ENCODE peak calls at places on chromosomes 6 and 20, in nine cellular contexts. O is CD8-positive, alpha-beta memory T cell; Y is BE2C; K is prostate gland; N is small intestine; T is left ventricle myocardium inferior; J is fibroblast of lung; P is pancreas; B is naive thymus-derived CD4-positive, alpha-beta T cell. U is an unnamed sample.

GRCh38 chr6:137261393-137262154 is 42.4 kb upstream of the IFNGR1 start:
- DNase-seq in O (peak; percentile 53), Y (no peak), K (peak; percentile 15), N (no peak), T (no peak), J (peak; percentile 77), P (no peak), B (no peak), U (no peak)

GRCh38 chr6:128597956-128598355 is 77.6 kb upstream of the PTPRK start:
- DNase-seq in O (no peak), Y (no peak), K (peak; percentile 18), N (no peak), T (no peak), J (no peak), P (no peak), B (no peak), U (no peak)

GRCh38 chr6:136701011-136701410 is 91.3 kb downstream of the MAP3K5 start:
- DNase-seq in O (no peak), Y (no peak), K (no peak), N (peak; percentile 26), T (no peak), J (no peak), P (no peak), B (no peak), U (no peak)

GRCh38 chr6:77131426-77131825 is 331.9 kb downstream of the HTR1B start:
- DNase-seq in O (no peak), Y (no peak), K (no peak), N (no peak), T (no peak), J (no peak), P (no peak), B (no peak), U (no peak)

GRCh38 chr20:44706371-44707258 is 8.6 kb upstream of the CCN5 start:
- DNase-seq in O (no peak), Y (no peak), K (no peak), N (no peak), T (peak; percentile 52), J (no peak), P (no peak), B (no peak), U (peak; percentile 56)

GRCh38 chr20:37313546-37314091 is 24.2 kb downstream of the MANBAL start:
- DNase-seq in O (no peak), Y (no peak), K (no peak), N (no peak), T (no peak), J (no peak), P (no peak), B (no peak), U (no peak)

GRCh38 chr20:47432251-47433210 is 69.2 kb upstream of the NCOA3 start:
- DNase-seq in O (no peak), Y (no peak), K (no peak), N (no peak), T (no peak), J (peak; percentile 51), P (no peak), B (no peak), U (no peak)

GRCh38 chr6:7542878-7543394 is 1.5 kb downstream of the DSP start:
- DNase-seq in O (no peak), Y (no peak), K (peak; percentile 93), N (peak; percentile 89), T (peak; percentile 66), J (no peak), P (peak; percentile 87), B (no peak), U (no peak)

GRCh38 chr20:50267041-50267865 is 76.6 kb downstream of the CEBPB start:
- DNase-seq in O (no peak), Y (no peak), K (peak; percentile 81), N (peak; percentile 85), T (peak; percentile 62), J (peak; percentile 84), P (peak; percentile 87), B (no peak), U (no peak)

GRCh38 chr6:81697564-81697963 is 54.9 kb downstream of the TENT5A start:
- DNase-seq in O (no peak), Y (no peak), K (no peak), N (no peak), T (no peak), J (peak; percentile 37), P (no peak), B (no peak), U (no peak)

DNA sequence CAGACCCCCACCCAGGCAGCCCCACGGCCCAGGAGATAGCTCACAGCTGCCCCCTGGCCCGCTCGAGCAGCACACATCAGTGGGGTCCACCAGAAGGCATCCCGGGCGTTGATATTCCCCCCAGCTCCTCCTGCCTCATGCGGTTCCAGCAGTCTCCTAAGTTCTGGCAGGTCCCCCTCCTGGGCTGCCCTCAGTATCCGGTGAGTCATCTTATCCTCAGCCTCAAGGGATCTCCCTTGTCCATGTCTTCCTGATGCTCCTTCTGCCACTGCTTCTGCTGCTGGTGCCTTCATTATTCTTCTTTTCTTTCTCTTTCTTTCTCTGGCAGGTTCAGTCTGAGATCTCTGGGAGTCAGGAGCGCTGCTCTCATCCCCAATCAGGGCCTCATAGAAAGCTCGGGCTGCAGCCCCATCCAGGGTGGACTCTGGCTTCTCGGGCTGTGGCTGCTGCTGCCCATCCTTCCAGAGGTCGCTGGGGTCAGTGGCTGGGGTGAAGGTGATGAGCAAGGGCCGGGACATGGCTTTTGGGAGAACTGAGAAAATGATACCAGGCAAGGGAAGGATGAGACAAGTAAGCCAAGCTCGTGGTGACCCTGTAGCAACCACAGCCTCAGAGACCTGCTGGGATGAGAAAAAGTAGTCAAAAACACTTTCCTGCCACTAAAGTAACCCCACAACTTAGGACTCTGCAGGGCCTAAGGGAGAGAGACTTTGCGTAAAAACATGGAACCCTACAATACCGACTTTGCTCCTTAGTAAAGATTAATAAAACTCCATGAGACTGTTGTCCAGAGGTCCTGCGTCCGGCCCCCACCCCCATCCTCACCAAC is 622 bp downstream of the GPANK1 start:
- DNase-seq in O (no peak), Y (peak; percentile 63), K (no peak), N (peak; percentile 51), T (no peak), J (peak; percentile 75), P (no peak), B (no peak), U (peak; percentile 64)
- H3K4me1 ChIP-seq in O (peaks cover 55% of the 10 kb centered on the region), Y (no peaks in the 10 kb centered on the region), K (peaks cover 23% of the 10 kb centered on the region), N (no peaks in the 10 kb centered on the region), T (peaks cover 89% of the 10 kb centered on the region), J (peaks cover 20% of the 10 kb centered on the region), P (peaks cover 13% of the 10 kb centered on the region), B (peaks cover 40% of the 10 kb centered on the region), U (peaks cover 8% of the 10 kb centered on the region)

GRCh38 chr6:71080151-71080550 is 123.3 kb upstream of the B3GAT2 start:
- DNase-seq in O (no peak), Y (no peak), K (no peak), N (no peak), T (no peak), J (peak; percentile 10), P (no peak), B (no peak), U (no peak)

GRCh38 chr6:71082033-71082620 is 125.3 kb upstream of the B3GAT2 start:
- DNase-seq in O (no peak), Y (no peak), K (no peak), N (no peak), T (no peak), J (peak; percentile 43), P (no peak), B (no peak), U (no peak)

GRCh38 chr6:71077655-71078054 is 120.8 kb upstream of the B3GAT2 start:
- DNase-seq in O (no peak), Y (no peak), K (no peak), N (no peak), T (no peak), J (no peak), P (no peak), B (no peak), U (no peak)

GRCh38 chr6:71079707-71080106 is 122.8 kb upstream of the B3GAT2 start:
- DNase-seq in O (no peak), Y (no peak), K (no peak), N (no peak), T (no peak), J (peak; percentile 68), P (no peak), B (no peak), U (no peak)

DNA sequence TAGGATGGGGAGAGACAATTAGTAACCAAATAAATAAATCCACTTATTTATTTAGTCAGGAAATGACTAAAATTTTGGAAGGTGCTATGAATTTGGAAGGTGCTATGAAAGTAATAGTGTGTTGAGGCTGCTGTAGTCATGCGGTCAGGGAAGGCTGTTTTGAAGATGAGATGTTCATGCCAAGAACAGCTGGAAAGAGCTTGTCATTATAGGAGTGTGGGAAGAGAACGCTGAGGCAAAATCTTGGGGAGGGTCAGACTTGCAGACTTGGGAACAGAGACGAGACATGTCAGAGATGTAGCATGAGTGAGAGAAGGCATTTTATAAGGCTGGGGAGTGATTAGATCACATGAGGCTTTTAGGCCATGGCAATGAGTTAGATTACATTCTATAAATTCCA is 123.9 kb upstream of the B3GAT2 start:
- DNase-seq in O (no peak), Y (no peak), K (no peak), N (no peak), T (no peak), J (peak; percentile 82), P (no peak), B (no peak), U (no peak)
- H3K27me3 ChIP-seq in O (no peaks in the 10 kb centered on the region), Y (no peaks in the 10 kb centered on the region), K (no peaks in the 10 kb centered on the region), N (no peaks in the 10 kb centered on the region), T (no peaks in the 10 kb centered on the region), J (no peaks in the 10 kb centered on the region), P (no peaks in the 10 kb centered on the region), B (no peaks in the 10 kb centered on the region), U (no peaks in the 10 kb centered on the region)

GRCh38 chr6:33420493-33421343 is 853 bp downstream of the SYNGAP1 start:
- DNase-seq in O (no peak), Y (no peak), K (no peak), N (no peak), T (no peak), J (no peak), P (no peak), B (no peak), U (no peak)
- H3K4me3 ChIP-seq in O (no peak overlapping the region), Y (peak overlapping the region; percentile 54), K (no peak overlapping the region), N (no peak overlapping the region), T (peak overlapping the region; percentile 52), J (peak overlapping the region; percentile 67), P (no peak overlapping the region), B (no peak overlapping the region), U (peak overlapping the region; percentile 43)

GRCh38 chr6:148497717-148498116 is 155.1 kb downstream of the SASH1 start:
- DNase-seq in O (no peak), Y (no peak), K (no peak), N (no peak), T (no peak), J (no peak), P (no peak), B (no peak), U (no peak)

GRCh38 chr6:148502773-148503135 is 160.1 kb downstream of the SASH1 start:
- DNase-seq in O (no peak), Y (no peak), K (no peak), N (no peak), T (no peak), J (no peak), P (no peak), B (no peak), U (no peak)

GRCh38 chr6:148502083-148502772 is 159.6 kb downstream of the SASH1 start:
- DNase-seq in O (no peak), Y (no peak), K (no peak), N (no peak), T (no peak), J (no peak), P (no peak), B (no peak), U (no peak)

GRCh38 chr6:148501178-148501590 is 158.5 kb downstream of the SASH1 start:
- DNase-seq in O (no peak), Y (no peak), K (no peak), N (peak; percentile 25), T (no peak), J (peak; percentile 92), P (no peak), B (no peak), U (peak; percentile 70)

GRCh38 chr6:148500402-148500801 is 157.8 kb downstream of the SASH1 start:
- DNase-seq in O (no peak), Y (no peak), K (no peak), N (no peak), T (no peak), J (no peak), P (no peak), B (no peak), U (no peak)
- H3K4me1 ChIP-seq in O (no peaks in the 10 kb centered on the region), Y (no peaks in the 10 kb centered on the region), K (no peaks in the 10 kb centered on the region), N (no peaks in the 10 kb centered on the region), T (peaks cover 71% of the 10 kb centered on the region), J (peaks cover 17% of the 10 kb centered on the region), P (no peaks in the 10 kb centered on the region), B (no peaks in the 10 kb centered on the region), U (peaks cover 10% of the 10 kb centered on the region)